ENCODE peak calls at places on chromosome 13, in five cellular contexts. J, G, K, H and D are unnamed samples.

GRCh38 chr13:96020155-96020575 is 33.0 kb downstream of the UGGT2 start:
- DNase-seq in K (no peak), G (peak), J (peak), H (no peak), D (peak)

GRCh38 chr13:77062097-77062496 is 35.1 kb upstream of the FBXL3 start:
- DNase-seq in K (no peak), H (no peak), J (no peak), G (no peak), D (no peak)

GRCh38 chr13:20221772-20222171 is 10.3 kb downstream of the GJB6 start:
- DNase-seq in G (no peak), J (no peak), K (no peak), H (no peak), D (no peak)

GRCh38 chr13:113118328-113119021 is 4.1 kb upstream of the F10 start:
- DNase-seq in H (peak), G (no peak), J (no peak), K (no peak), D (no peak)

GRCh38 chr13:108777421-108778420 is 148.3 kb downstream of the MYO16 start:
- DNase-seq in H (no peak), G (no peak), J (no peak), K (no peak), D (no peak)

GRCh38 chr13:41222259-41222852 is 28.0 kb upstream of the KBTBD7 start:
- DNase-seq in J (peak), K (peak), G (peak), H (no peak), D (peak)

GRCh38 chr13:27953671-27954405 is 15.3 kb downstream of the CDX2 start:
- DNase-seq in H (no peak), G (no peak), K (peak), J (peak), D (peak)

GRCh38 chr13:98915563-98916348 is 62.1 kb downstream of the DOCK9 start:
- DNase-seq in J (no peak), G (no peak), K (no peak), H (no peak), D (no peak)

GRCh38 chr13:80199585-80200292 is 141.2 kb downstream of the SPRY2 start:
- DNase-seq in G (no peak), J (no peak), K (no peak), H (no peak), D (no peak)

GRCh38 chr13:20475927-20476691 is 49.5 kb downstream of the CRYL1 start:
- DNase-seq in K (peak), H (no peak), G (peak), J (no peak), D (no peak)

GRCh38 chr13:112324121-112324520 is 52.0 kb upstream of the SPACA7 start:
- DNase-seq in K (no peak), H (no peak), G (no peak), J (no peak), D (no peak)

GRCh38 chr13:28792992-28793391 is 27.1 kb upstream of the MTUS2 start:
- DNase-seq in H (no peak), K (no peak), J (no peak), G (no peak), D (no peak)

GRCh38 chr13:72463561-72463960 is 263.9 kb downstream of the MZT1 start:
- DNase-seq in J (no peak), G (no peak), H (no peak), K (no peak), D (no peak)

GRCh38 chr13:77034883-77035282 is 7.9 kb upstream of the FBXL3 start:
- DNase-seq in H (no peak), K (no peak), J (no peak), G (no peak), D (peak)

GRCh38 chr13:20462533-20462915 is 63.1 kb downstream of the CRYL1 start:
- DNase-seq in K (no peak), H (no peak), J (no peak), G (no peak), D (no peak)

GRCh38 chr13:34748561-34748960 is 193.5 kb upstream of the NBEA start:
- DNase-seq in G (no peak), K (no peak), H (no peak), J (no peak), D (no peak)

GRCh38 chr13:20136781-20137703 is 23.8 kb downstream of the GJA3 start:
- DNase-seq in G (no peak), J (peak), K (no peak), H (no peak), D (no peak)

GRCh38 chr13:98083507-98083906 is 59.4 kb upstream of the FARP1 start:
- DNase-seq in H (no peak), K (no peak), J (no peak), G (no peak), D (no peak)

GRCh38 chr13:39586142-39586541 is 16.9 kb downstream of the LHFPL6 start:
- DNase-seq in K (no peak), J (no peak), H (no peak), G (no peak), D (no peak)

GRCh38 chr13:24341439-24341838 is 32.1 kb downstream of the C1QTNF9 start:
- DNase-seq in J (no peak), H (no peak), K (no peak), G (no peak), D (no peak)

GRCh38 chr13:79812070-79812850 is 331.3 kb downstream of the NDFIP2 start:
- DNase-seq in G (peak), K (no peak), J (no peak), H (no peak), D (no peak)

GRCh38 chr13:51848674-51849073 is 3.7 kb upstream of the TMEM272 start:
- DNase-seq in G (no peak), K (no peak), J (no peak), H (no peak), D (no peak)

GRCh38 chr13:22428188-22428828 is 752.5 kb upstream of the SGCG start:
- DNase-seq in K (no peak), G (no peak), H (no peak), J (no peak), D (no peak)

GRCh38 chr13:113724016-113724758 is 34.8 kb upstream of the TMEM255B start:
- DNase-seq in K (no peak), G (no peak), J (no peak), H (no peak), D (no peak)

GRCh38 chr13:97946951-97947588 is 6.4 kb upstream of the IPO5 start:
- DNase-seq in J (no peak), H (no peak), G (no peak), K (no peak), D (peak)

GRCh38 chr13:41364043-41364442 is 53.0 kb downstream of the NAA16 start:
- DNase-seq in J (no peak), H (no peak), K (no peak), G (no peak), D (no peak)

GRCh38 chr13:22220186-22221160 is 549.6 kb downstream of the FGF9 start:
- DNase-seq in J (no peak), K (no peak), H (no peak), G (no peak), D (no peak)

GRCh38 chr13:23146811-23147245 is 34.0 kb upstream of the SGCG start:
- DNase-seq in K (no peak), J (no peak), G (no peak), H (no peak), D (no peak)

GRCh38 chr13:44429311-44429710 is 55.7 kb downstream of the SERP2 start:
- DNase-seq in J (no peak), K (no peak), H (no peak), G (no peak), D (no peak)

GRCh38 chr13:76148374-76148773 is 512.2 kb downstream of the LMO7 start:
- DNase-seq in J (no peak), K (no peak), G (no peak), H (no peak), D (no peak)

GRCh38 chr13:90365130-90365529 is 982.4 kb upstream of the MIR17HG start:
- DNase-seq in H (no peak), J (no peak), K (no peak), G (no peak), D (no peak)

GRCh38 chr13:113869263-113869662 is 5.4 kb upstream of the GAS6 start:
- DNase-seq in G (no peak), J (no peak), K (no peak), H (no peak), D (no peak)

DNA sequence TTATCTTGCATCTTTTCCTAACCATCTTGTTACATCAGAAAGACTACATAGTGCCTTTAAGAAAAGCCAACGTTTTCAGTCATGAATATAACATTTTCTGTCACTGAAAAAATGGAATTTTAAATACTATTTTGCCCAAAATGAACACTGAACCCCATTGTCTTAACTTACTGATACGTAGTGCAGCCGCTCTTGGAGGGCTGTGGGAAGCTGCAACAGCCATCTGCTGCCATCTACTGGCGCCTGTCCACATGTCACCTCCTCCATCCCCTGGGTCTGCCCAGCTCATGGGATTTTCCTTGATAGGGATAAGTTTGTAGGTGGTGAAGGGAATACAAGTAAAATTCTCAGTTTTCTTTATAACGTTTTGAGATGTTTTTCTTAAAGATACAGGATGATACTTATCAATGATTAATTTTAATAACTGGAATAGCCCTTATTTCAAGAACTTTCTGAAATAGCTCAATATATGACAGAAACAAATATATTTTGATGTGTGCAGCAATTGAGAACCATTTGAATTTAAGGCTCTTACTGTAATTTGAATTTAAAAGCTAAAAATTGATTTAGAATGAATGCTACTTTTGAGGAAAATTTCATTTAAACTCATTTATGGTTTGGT is 73.7 kb downstream of the GGACT start:
- DNase-seq in G (peak), H (peak), K (peak), J (peak), D (peak)
- H3K27ac ChIP-seq in G (no peak), H (no peak), K (no peak), J (no peak), D (no peak)

GRCh38 chr13:111198979-111199378 is 83.9 kb downstream of the ARHGEF7 start:
- DNase-seq in G (no peak), K (no peak), H (no peak), J (no peak), D (no peak)
- H3K27ac ChIP-seq in G (no peak), K (no peak), H (peak), J (no peak), D (no peak)

GRCh38 chr13:30872685-30873443 is 33.2 kb upstream of the MEDAG start:
- DNase-seq in K (no peak), H (peak), J (no peak), G (no peak), D (no peak)
- H3K27ac ChIP-seq in K (no peak), H (peak), J (no peak), G (no peak), D (no peak)

GRCh38 chr13:102724923-102725322 is 30.1 kb upstream of the METTL21C start:
- DNase-seq in K (no peak), G (no peak), J (no peak), H (no peak), D (peak)

GRCh38 chr13:102726430-102726829 is 31.6 kb upstream of the METTL21C start:
- DNase-seq in K (no peak), G (no peak), J (no peak), H (no peak), D (peak)

DNA sequence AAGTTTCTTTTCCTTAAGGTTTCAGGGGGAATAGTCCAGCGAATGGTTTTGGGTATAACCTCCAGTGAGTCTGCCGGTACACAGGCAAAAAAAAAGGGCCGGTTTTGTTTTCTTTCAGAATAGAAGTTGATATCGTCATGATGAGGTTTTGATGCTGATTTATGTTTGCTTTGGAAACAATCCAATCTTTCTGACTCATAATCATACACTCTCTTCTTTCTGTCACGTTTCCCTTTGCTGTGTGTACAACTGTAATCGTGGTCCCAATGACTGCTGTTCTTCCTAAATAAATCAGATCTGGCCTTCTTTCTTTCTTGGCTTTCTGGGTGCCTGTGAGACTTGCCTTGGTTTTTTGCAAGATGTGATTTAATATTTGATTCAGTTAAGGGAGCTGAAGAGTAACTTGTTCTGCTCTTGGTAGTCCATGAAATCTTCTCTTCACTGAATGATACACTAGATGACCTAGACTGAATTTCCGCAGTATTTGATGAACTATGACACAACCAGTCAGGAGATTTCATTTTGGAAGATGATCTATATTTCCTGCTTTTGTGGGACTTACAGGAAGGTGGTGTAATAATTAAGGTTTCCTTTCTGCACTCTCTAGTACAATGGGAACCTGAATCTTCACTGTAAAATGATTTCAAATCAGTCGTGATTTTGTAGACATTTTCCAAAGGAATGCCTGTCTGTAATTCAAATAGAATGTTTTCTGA is 34.9 kb upstream of the METTL21C start:
- DNase-seq in K (no peak), G (no peak), H (no peak), J (no peak), D (peak)
- H3K27ac ChIP-seq in K (no peak), G (no peak), H (no peak), J (no peak), D (no peak)

GRCh38 chr13:110496281-110496680 is 65.2 kb downstream of the RAB20 start:
- DNase-seq in H (no peak), J (no peak), K (no peak), G (no peak), D (no peak)
- H3K27ac ChIP-seq in H (peak), J (no peak), K (no peak), G (no peak), D (no peak)

GRCh38 chr13:111210488-111210887 is 95.4 kb downstream of the ARHGEF7 start:
- DNase-seq in K (no peak), G (no peak), J (no peak), H (peak), D (peak)
- H3K27ac ChIP-seq in K (no peak), G (no peak), J (no peak), H (peak), D (no peak)

GRCh38 chr13:49453465-49453864 is 9.4 kb downstream of the SETDB2 start:
- DNase-seq in J (no peak), H (no peak), K (no peak), G (no peak), D (no peak)
- H3K27ac ChIP-seq in J (no peak), H (no peak), K (no peak), G (no peak), D (no peak)

GRCh38 chr13:110070046-110070445 is 236.9 kb downstream of the COL4A1 start:
- DNase-seq in K (no peak), G (no peak), H (no peak), J (no peak), D (no peak)
- H3K27ac ChIP-seq in K (no peak), G (no peak), H (no peak), J (no peak), D (peak)

DNA sequence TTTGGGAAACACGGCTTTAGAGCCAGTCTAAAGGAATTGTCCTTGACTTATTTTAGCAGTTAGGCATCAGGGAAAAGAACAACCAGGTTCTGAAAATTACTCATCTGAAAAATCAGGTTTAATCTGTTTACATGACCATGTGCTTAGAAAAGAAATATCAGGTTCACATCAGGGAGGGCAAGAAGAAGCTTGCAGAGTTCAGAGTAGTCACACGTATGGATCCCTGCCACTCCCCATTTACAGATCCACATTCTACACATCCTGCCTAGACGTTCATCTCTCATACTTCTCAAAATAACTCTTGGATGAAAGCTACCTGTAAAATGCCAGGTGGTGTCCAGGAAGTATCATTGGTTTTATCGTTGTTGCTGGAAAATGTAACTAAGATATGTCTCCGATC is 14.0 kb upstream of the PHF11 start:
- DNase-seq in K (no peak), H (no peak), J (no peak), G (no peak), D (peak)
- H3K27ac ChIP-seq in K (no peak), H (no peak), J (no peak), G (no peak), D (no peak)

DNA sequence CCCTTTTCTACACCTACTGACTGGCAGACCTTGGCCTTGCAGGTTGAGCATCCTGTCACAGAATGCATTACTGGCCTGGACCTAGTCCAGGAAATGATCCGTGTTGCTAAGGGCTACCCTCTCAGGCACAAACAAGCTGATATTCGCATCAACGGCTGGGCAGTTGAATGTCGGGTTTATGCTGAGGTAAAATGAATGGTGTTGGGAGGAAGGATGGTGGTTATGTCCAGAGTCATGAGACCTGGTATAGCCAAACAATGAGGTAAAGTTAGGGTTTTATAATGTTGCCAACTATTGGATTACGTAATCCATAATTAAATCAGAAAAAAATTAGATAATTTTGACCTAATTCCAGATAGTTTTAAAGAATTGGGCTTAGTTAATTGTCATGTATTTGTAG is 212.5 kb downstream of the PCCA start:
- DNase-seq in G (no peak), K (no peak), H (no peak), J (no peak), D (no peak)
- H3K27ac ChIP-seq in G (no peak), K (no peak), H (no peak), J (no peak), D (no peak)